ENCODE peak calls at places on chromosomes 2 and 18, in ten cellular contexts. U is endothelial cell of umbilical vein, K is endothelial cell, S is lower lobe of right lung, O is Calu3, J is fibroblast of mammary gland, Q is psoas muscle, A is body of pancreas, X is breast epithelium, N is esophagus squamous epithelium. H is an unnamed sample.

GRCh38 chr2:24831216-24831615 is 38.0 kb downstream of the CENPO start:
- DNase-seq in U (no peak), K (no peak), S (no peak), O (no peak), J (no peak), Q (peak; percentile 28), A (no peak), X (no peak), N (no peak), H (no peak)

GRCh38 chr18:25399554-25399953 is 47.6 kb upstream of the ZNF521 start:
- DNase-seq in U (no peak), K (no peak), S (no peak), O (no peak), J (peak; percentile 30), Q (no peak), A (no peak), X (no peak), N (no peak), H (no peak)

GRCh38 chr2:207231962-207232361 is 66.2 kb upstream of the KLF7 start:
- DNase-seq in U (no peak), K (no peak), S (no peak), O (no peak), J (no peak), Q (no peak), A (no peak), X (no peak), N (no peak), H (no peak)

GRCh38 chr2:10344105-10345066 is 41.7 kb downstream of the HPCAL1 start:
- DNase-seq in U (no peak), K (no peak), S (peak; percentile 42), O (no peak), J (peak; percentile 17), Q (peak; percentile 31), A (no peak), X (no peak), N (no peak), H (no peak)

GRCh38 chr2:119862127-119862889 is 102.6 kb downstream of the PTPN4 start:
- DNase-seq in U (no peak), K (no peak), S (no peak), O (no peak), J (no peak), Q (no peak), A (no peak), X (no peak), N (no peak), H (no peak)

GRCh38 chr2:23330214-23330613 is 54.8 kb upstream of the KLHL29 start:
- DNase-seq in U (peak; percentile 21), K (peak; percentile 55), S (no peak), O (no peak), J (peak; percentile 14), Q (no peak), A (peak; percentile 7), X (no peak), N (no peak), H (peak; percentile 70)

GRCh38 chr18:29248856-29249255 is 1071.9 kb upstream of the CDH2 start:
- DNase-seq in U (no peak), K (no peak), S (no peak), O (no peak), J (no peak), Q (no peak), A (no peak), X (no peak), N (no peak), H (no peak)

GRCh38 chr2:234725528-234726264 is 226.1 kb upstream of the SH3BP4 start:
- DNase-seq in U (no peak), K (no peak), S (no peak), O (peak; percentile 6), J (peak; percentile 28), Q (no peak), A (no peak), X (no peak), N (no peak), H (no peak)

GRCh38 chr2:119659601-119660342 is 19.2 kb upstream of the TMEM177 start:
- DNase-seq in U (peak; percentile 52), K (peak; percentile 48), S (no peak), O (peak; percentile 68), J (peak; percentile 54), Q (no peak), A (peak; percentile 44), X (no peak), N (no peak), H (peak; percentile 64)

GRCh38 chr2:204655101-204655500 is 109.8 kb downstream of the PARD3B start:
- DNase-seq in U (no peak), K (no peak), S (no peak), O (no peak), J (peak; percentile 54), Q (no peak), A (no peak), X (no peak), N (no peak), H (no peak)

GRCh38 chr2:96773922-96774321 is 13.2 kb downstream of the CNNM4 start:
- DNase-seq in U (no peak), K (no peak), S (peak; percentile 54), O (no peak), J (no peak), Q (no peak), A (peak; percentile 36), X (no peak), N (no peak), H (no peak)

GRCh38 chr2:63669596-63669995 is 80.8 kb downstream of the MDH1 start:
- DNase-seq in U (no peak), K (no peak), S (no peak), O (no peak), J (no peak), Q (no peak), A (no peak), X (no peak), N (no peak), H (no peak)

GRCh38 chr2:129004485-129004884 is 685.8 kb upstream of the HS6ST1 start:
- DNase-seq in U (no peak), K (no peak), S (no peak), O (no peak), J (no peak), Q (no peak), A (no peak), X (no peak), N (no peak), H (no peak)

GRCh38 chr18:58025733-58026132 is 18.3 kb upstream of the NEDD4L start:
- DNase-seq in U (no peak), K (no peak), S (no peak), O (no peak), J (peak; percentile 72), Q (no peak), A (no peak), X (no peak), N (no peak), H (no peak)

DNA sequence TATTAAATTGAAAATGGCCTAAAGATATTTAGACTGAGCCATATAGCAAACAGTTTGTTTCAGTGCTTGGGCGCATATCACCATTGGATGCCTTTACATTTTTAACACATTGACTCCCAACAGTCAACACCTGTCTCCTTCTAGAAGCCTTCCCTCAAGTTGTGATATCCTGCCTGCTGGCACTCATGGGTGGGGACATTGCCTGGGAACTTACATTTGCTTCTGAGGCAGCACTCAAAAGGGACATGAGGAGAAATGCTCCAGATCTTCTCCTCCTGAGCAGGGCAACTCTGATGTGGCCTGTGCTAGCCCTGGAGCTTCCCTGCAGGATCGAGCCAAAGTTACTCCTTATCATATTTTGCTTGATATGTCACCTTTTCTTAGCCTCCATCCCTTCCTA is 392.2 kb downstream of the CDH7 start:
- DNase-seq in U (no peak), K (no peak), S (no peak), O (no peak), J (no peak), Q (no peak), A (no peak), X (no peak), N (no peak), H (no peak)
- TF ChIP-seq CTCF in U (no peak), K (no peak), S (no peak), O (no peak), J (no peak), Q (no peak), A (no peak), X (no peak), N (no peak), H (no peak)

DNA sequence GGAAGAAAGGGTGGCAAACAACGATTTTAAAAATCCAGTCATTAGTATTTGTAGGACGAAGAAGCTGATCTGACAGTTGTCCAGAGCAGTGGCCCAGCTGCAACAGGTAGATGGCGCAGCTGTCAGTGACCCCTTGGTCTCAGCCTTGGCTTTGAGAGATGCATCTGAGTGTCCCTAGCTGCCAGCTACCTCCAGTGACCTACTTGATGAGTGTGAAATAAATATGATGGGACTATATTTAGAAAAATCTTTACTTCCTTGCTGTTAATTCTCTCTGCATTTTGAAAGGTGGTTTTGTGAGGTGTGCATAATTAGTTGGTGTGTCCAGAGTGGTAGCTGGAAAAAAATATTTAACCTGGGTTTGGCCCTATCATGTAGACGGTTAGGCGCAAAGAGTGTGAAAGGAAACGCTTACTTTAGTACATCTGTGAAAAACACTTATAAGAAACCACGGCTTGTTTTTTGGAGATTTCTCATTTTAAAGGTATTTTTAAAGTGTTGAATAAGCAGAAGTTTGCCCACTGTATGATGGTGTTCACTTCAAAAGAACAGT is 962 bp downstream of the INPP1 start:
- DNase-seq in U (peak; percentile 54), K (no peak), S (no peak), O (peak; percentile 54), J (peak; percentile 34), Q (peak; percentile 69), A (peak; percentile 66), X (no peak), N (no peak), H (no peak)
- TF ChIP-seq CTCF in U (no peak), K (no peak), S (peak; percentile 41), O (peak; percentile 25), J (peak; percentile 22), Q (peak; percentile 36), A (peak; percentile 35), X (no peak), N (no peak), H (peak; percentile 16)

DNA sequence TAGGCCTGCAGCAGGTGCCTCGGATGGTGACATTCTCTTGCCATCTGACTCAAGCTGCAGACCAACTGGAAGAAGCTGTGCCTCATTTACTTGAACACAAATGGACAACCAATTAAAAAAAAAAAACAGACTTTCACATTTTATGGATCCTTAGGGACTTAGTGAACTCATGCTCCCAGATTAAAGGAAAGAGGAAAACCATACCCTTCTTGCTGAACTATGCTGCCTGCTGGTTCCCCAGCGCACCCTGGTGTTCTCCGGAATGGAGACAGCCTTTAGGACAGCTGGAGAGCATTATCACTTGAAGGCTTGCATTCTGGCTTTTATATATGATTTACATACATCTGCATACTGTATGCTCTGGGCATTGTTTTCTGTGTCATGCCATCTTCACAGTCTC is 370.7 kb downstream of the SLC4A3 start:
- DNase-seq in U (no peak), K (no peak), S (no peak), O (no peak), J (peak; percentile 57), Q (no peak), A (no peak), X (no peak), N (no peak), H (peak; percentile 8)
- TF ChIP-seq CTCF in U (no peak), K (no peak), S (no peak), O (no peak), J (peak; percentile 38), Q (no peak), A (no peak), X (no peak), N (no peak), H (no peak)

DNA sequence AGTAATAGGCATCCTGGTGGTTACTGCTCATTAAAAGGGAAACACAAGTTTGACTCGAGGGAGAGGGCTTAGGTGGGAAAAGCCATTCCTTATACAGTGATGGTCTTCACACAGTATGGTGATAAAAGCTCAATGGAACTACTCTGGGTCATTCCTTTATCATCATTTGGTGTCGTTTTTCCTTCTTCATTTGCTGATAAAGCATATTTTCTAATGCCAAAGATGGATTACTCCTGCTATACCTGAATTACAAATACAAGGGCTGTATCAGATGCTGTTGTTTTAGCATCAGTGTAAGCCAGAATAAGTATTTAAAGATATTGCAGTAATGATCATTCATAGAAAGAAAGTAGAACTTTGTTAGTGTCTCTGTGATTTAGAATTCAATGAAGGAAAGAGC is 563.7 kb downstream of the PLCL1 start:
- DNase-seq in U (no peak), K (no peak), S (no peak), O (no peak), J (no peak), Q (no peak), A (no peak), X (no peak), N (no peak), H (no peak)
- TF ChIP-seq CTCF in U (no peak), K (no peak), S (no peak), O (no peak), J (no peak), Q (no peak), A (no peak), X (no peak), N (no peak), H (no peak)

H was measured in nephron progenitor cell.